ENCODE peak calls at places on chromosomes 11 and 22, in five cellular contexts. S, B, C, J and Q are unnamed samples.

GRCh38 chr11:65590240-65590738 is 5.3 kb downstream of the KCNK7 start:
- DNase-seq in S (no peak), B (no peak), J (no peak), C (no peak), Q (no peak)

GRCh38 chr22:42695294-42695693 is 25.4 kb downstream of the A4GALT start:
- DNase-seq in B (no peak), C (no peak), J (no peak), S (no peak), Q (no peak)

GRCh38 chr22:37639771-37640590 is 512 bp downstream of the SH3BP1 start:
- DNase-seq in C (peak), B (peak), S (no peak), J (no peak), Q (no peak)

GRCh38 chr11:62664405-62665074 is 470 bp downstream of the C11orf98 start:
- DNase-seq in J (no peak), C (no peak), S (peak), B (peak), Q (peak)

GRCh38 chr11:122733301-122733686 is 77.8 kb downstream of the UBASH3B start:
- DNase-seq in B (no peak), J (no peak), S (no peak), C (no peak), Q (peak)

GRCh38 chr11:67002297-67002913 is 20.5 kb upstream of the SYT12 start:
- DNase-seq in B (no peak), C (peak), J (no peak), S (no peak), Q (no peak)

GRCh38 chr22:27866136-27867091 is 52.6 kb downstream of the PITPNB start:
- DNase-seq in B (no peak), C (no peak), S (no peak), J (no peak), Q (peak)

GRCh38 chr11:210122-210802 is 2.8 kb downstream of the RIC8A start:
- DNase-seq in C (no peak), J (no peak), S (no peak), B (no peak), Q (peak)

GRCh38 chr11:90251599-90251998 is 28.8 kb upstream of the CHORDC1 start:
- DNase-seq in J (no peak), S (no peak), B (no peak), C (no peak), Q (no peak)

GRCh38 chr22:11629661-11630385 is 3898.2 kb upstream of the OR11H1 start:
- DNase-seq in B (peak), C (no peak), S (no peak), J (no peak), Q (no peak)

GRCh38 chr11:21268036-21268435 is 598.6 kb downstream of the NELL1 start:
- DNase-seq in C (peak), B (no peak), S (no peak), J (no peak), Q (no peak)

GRCh38 chr11:9172394-9172793 is 81.0 kb upstream of the SCUBE2 start:
- DNase-seq in J (no peak), C (no peak), B (no peak), S (no peak), Q (no peak)

GRCh38 chr22:36757608-36758220 is 18.2 kb downstream of the IFT27 start:
- DNase-seq in C (peak), S (peak), J (peak), B (peak), Q (peak)

GRCh38 chr11:1538153-1538552 is 33.9 kb downstream of the DUSP8 start:
- DNase-seq in C (no peak), S (no peak), B (no peak), J (no peak), Q (no peak)

DNA sequence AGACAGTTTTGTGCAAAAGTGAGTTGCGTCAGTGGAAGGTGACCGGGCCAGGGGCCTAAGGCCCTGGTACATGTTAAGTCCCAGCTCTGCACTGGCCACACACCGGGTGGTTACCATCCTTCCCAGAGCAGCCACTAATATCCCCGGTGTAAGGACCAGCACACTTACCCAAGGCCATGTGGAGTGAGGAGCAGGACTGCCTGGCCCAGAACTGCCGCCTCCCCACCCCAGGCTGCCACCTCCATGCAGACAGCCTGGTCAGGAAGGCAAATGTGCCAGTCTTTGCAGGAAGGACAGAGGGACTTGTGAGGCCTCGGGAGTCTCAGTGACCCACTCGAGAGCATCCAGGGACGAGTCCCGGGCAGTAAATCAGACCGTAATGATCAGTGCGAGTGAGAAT is 102.9 kb downstream of the MORC2 start:
- DNase-seq in J (no peak), B (peak), C (no peak), S (no peak), Q (no peak)
- TF ChIP-seq EZH2phosphoT487 in J (no peak), B (no peak), C (no peak), S (no peak), Q (no peak)

GRCh38 chr11:19679952-19680823 is 32.4 kb upstream of the NAV2 start:
- DNase-seq in S (no peak), B (peak), C (peak), J (peak), Q (peak)
- TF ChIP-seq CTCF in S (no peak), B (no peak), C (no peak), J (no peak), Q (no peak)

GRCh38 chr11:121408830-121409229 is 43.3 kb upstream of the SORL1 start:
- DNase-seq in S (no peak), C (no peak), B (no peak), J (no peak), Q (peak)

GRCh38 chr11:121412000-121412587 is 40.0 kb upstream of the SORL1 start:
- DNase-seq in J (no peak), C (no peak), B (no peak), S (no peak), Q (no peak)

GRCh38 chr11:121406291-121406690 is 45.8 kb upstream of the SORL1 start:
- DNase-seq in B (no peak), J (no peak), S (no peak), C (peak), Q (no peak)
- H3K9ac ChIP-seq in B (no peak), J (no peak), S (no peak), C (no peak), Q (no peak)

GRCh38 chr11:7576671-7577225 is 62.9 kb downstream of the PPFIBP2 start:
- DNase-seq in S (no peak), B (peak), J (no peak), C (no peak), Q (no peak)
- TF ChIP-seq EZH2phosphoT487 in S (no peak), B (no peak), J (no peak), C (no peak), Q (no peak)

GRCh38 chr11:76313271-76313670 is 67.7 kb downstream of the THAP12 start:
- DNase-seq in J (no peak), C (no peak), B (no peak), S (no peak), Q (no peak)
- TF ChIP-seq CTCF in J (no peak), C (no peak), B (no peak), S (no peak), Q (no peak)

DNA sequence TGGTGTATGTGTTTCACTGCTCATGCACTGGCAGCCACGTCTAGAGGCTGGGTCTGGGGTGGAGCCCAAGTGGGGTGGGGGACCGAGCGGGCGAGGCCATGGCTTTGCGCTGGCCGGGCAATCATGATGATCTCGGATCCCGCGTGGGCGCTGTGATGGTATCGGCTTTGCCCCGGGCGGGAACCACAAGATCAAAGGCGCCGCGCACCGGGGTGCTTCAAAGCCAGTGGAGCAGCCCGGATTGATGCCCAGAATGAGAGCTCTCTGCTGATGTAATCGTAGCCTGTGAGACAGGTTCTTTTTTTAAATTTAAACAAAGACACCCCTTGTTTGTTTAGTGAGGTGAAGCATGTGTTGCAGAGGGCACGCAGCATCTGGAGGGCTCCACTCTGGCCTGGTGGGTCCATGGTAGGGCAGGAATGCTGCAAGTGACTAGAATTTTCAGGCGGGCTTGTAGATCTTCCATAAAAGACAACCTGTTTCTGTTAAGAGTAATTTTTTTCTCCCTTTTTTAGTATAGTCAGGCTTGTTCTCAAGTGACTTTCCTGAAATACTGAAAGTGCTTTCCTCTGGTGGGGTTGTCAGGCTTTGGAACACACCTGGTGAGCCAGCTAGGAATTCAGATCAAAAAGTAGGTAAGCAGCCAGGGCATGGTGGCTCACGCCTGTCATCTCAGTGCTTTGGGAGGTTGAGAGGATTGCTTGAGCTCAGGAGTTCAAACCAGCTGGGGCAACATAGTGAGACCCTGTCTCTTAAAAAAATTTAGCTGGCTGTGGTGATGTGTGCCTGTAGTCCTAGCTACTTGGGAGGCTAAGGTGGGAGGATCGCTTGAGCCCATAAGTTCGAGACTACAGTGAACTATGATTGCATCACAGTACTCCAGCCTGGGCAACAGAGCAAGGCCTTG is 40.7 kb downstream of the ZNRF3 start:
- DNase-seq in B (peak), C (no peak), J (peak), S (no peak), Q (no peak)
- H3K9ac ChIP-seq in B (no peak), C (no peak), J (peak), S (no peak), Q (no peak)

DNA sequence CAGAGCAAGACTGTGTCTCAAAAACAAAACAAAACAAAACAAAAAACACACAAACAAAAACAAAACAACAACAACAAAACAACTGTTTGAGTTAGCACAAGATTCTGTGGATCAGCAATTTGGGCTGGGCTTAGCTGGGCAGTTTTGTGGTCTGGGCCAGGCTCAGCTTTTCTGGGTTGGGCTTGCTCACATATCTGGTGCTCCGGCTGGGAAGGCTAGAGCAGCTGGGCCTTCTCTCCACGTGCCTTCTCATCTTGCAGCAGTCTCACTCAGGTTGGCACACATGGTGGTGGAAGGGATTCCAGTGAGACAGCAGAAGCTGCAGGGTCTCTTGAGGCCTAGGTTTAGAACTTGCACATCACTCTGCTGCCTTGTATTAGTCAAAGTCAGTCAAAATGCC is 35.7 kb downstream of the EIF3F start:
- DNase-seq in C (no peak), J (no peak), B (no peak), S (no peak), Q (no peak)
- TF ChIP-seq EZH2phosphoT487 in C (no peak), J (no peak), B (no peak), S (no peak), Q (no peak)

GRCh38 chr11:27229511-27230174 is 133.4 kb downstream of the CCDC34 start:
- DNase-seq in B (no peak), S (no peak), J (no peak), C (no peak), Q (no peak)

GRCh38 chr11:27230175-27230565 is 132.8 kb downstream of the CCDC34 start:
- DNase-seq in B (no peak), S (no peak), C (no peak), J (no peak), Q (no peak)

GRCh38 chr11:27227744-27228143 is 135.3 kb downstream of the CCDC34 start:
- DNase-seq in B (no peak), S (no peak), J (no peak), C (no peak), Q (no peak)

GRCh38 chr11:27228891-27229290 is 134.1 kb downstream of the CCDC34 start:
- DNase-seq in B (no peak), C (no peak), S (no peak), J (no peak), Q (no peak)

GRCh38 chr11:27228232-27228631 is 134.8 kb downstream of the CCDC34 start:
- DNase-seq in B (no peak), C (no peak), J (no peak), S (no peak), Q (no peak)
- TF ChIP-seq CTCF in B (no peak), C (no peak), J (no peak), S (no peak), Q (no peak)

DNA sequence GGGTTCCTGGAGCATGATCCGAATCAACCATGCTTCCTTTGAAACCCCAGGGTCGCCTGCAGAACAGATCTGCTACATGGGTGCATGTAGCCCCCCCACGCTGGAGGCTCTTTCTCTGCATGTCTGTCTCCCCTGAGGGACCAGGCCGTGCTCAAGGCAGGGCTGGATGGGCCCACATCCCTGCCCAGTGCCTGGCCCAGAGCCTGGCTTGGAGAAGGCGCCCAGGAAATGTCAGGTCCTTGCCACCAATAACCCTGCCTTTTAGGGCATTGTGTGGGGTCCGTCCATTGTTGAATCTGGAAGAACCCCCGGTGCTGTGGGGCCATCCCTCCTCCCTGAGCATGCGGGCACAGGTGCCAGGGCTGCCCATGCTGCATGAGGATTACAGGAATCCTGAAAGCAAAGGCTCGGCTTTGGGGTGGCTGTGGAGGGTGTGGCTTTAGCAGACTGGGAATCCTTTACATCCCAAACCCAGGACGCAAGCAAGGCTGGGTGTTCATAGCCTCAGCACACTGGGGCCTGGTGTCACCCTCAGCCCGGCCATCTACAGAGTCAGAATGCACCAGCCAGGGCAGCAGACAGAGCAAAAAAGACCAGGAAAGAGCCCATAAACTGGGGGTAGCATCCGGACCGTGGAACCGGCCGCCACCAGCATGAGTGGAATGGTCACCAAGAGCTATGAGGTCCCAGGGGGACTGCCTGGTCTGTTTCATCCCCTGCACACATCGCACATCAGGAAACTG is 48.2 kb downstream of the RTL6 start:
- DNase-seq in C (no peak), B (no peak), S (no peak), J (no peak), Q (no peak)
- H3K9ac ChIP-seq in C (no peak), B (no peak), S (no peak), J (no peak), Q (peak)

DNA sequence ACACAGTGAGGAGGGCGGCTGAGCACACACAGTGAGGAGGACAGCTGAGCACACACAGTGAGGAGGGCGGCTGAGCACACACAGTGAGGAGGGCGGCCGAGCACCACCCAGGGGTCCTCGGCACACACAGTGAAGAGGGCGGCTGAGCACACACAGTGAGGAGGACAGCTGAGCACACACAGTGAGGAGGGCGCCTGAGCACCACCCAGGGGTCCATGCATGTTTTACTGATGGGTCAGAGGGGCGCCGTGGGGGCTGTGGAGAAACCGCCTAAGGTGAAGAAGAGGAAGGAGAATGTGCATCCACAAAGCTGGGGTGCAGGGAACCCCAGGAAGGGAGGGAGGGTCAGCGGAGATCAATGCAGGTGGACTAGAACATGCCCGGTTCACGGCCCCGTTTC is 461.8 kb downstream of the BRD1 start:
- DNase-seq in C (no peak), B (no peak), J (no peak), S (no peak), Q (no peak)
- TF ChIP-seq EZH2phosphoT487 in C (no peak), B (no peak), J (no peak), S (no peak), Q (no peak)